ENCODE peak calls at places on chromosomes 7 and 10, in ten cellular contexts. One of them, this sample, is unnamed.

GRCh38 chr10:132446661-132447445 is 49.9 kb downstream of the PWWP2B start:
- DNase-seq in substantia nigra: no peak
- DNase-seq in LoVo: peak
- DNase-seq in RWPE1: peak
- DNase-seq in nucleus accumbens: no peak
- DNase-seq in astrocyte: no peak
- DNase-seq in neuronal stem cell: no peak
- DNase-seq in astrocyte of the cerebellum: no peak
- DNase-seq in AML-193: peak
- DNase-seq in stimulated activated CD8-positive, alpha-beta memory T cell treated with anti-CD3 and anti-CD28 coated beads, Interleukin-15, amount 100 ng/mL, for 24 hours: peak
- DNase-seq in this sample: no peak

GRCh38 chr10:96401036-96401435 is 42.2 kb upstream of the OPALIN start:
- DNase-seq in substantia nigra: no peak
- DNase-seq in LoVo: no peak
- DNase-seq in RWPE1: no peak
- DNase-seq in nucleus accumbens: no peak
- DNase-seq in astrocyte: no peak
- DNase-seq in neuronal stem cell: no peak
- DNase-seq in astrocyte of the cerebellum: no peak
- DNase-seq in AML-193: no peak
- DNase-seq in stimulated activated CD8-positive, alpha-beta memory T cell treated with anti-CD3 and anti-CD28 coated beads, Interleukin-15, amount 100 ng/mL, for 24 hours: no peak
- DNase-seq in this sample: no peak

GRCh38 chr7:77975672-77976480 is 177.3 kb downstream of the PHTF2 start:
- DNase-seq in substantia nigra: no peak
- DNase-seq in LoVo: no peak
- DNase-seq in RWPE1: no peak
- DNase-seq in nucleus accumbens: no peak
- DNase-seq in astrocyte: no peak
- DNase-seq in neuronal stem cell: no peak
- DNase-seq in astrocyte of the cerebellum: no peak
- DNase-seq in AML-193: no peak
- DNase-seq in stimulated activated CD8-positive, alpha-beta memory T cell treated with anti-CD3 and anti-CD28 coated beads, Interleukin-15, amount 100 ng/mL, for 24 hours: no peak
- DNase-seq in this sample: no peak

GRCh38 chr7:107711301-107711700 is 32.6 kb upstream of the CBLL1 start:
- DNase-seq in substantia nigra: no peak
- DNase-seq in LoVo: no peak
- DNase-seq in RWPE1: no peak
- DNase-seq in nucleus accumbens: no peak
- DNase-seq in astrocyte: peak
- DNase-seq in neuronal stem cell: no peak
- DNase-seq in astrocyte of the cerebellum: no peak
- DNase-seq in AML-193: no peak
- DNase-seq in stimulated activated CD8-positive, alpha-beta memory T cell treated with anti-CD3 and anti-CD28 coated beads, Interleukin-15, amount 100 ng/mL, for 24 hours: no peak
- DNase-seq in this sample: no peak

GRCh38 chr7:4683043-4683883 is 1.2 kb downstream of the FOXK1 start:
- DNase-seq in substantia nigra: no peak
- DNase-seq in LoVo: peak
- DNase-seq in RWPE1: peak
- DNase-seq in nucleus accumbens: no peak
- DNase-seq in astrocyte: no peak
- DNase-seq in neuronal stem cell: no peak
- DNase-seq in astrocyte of the cerebellum: no peak
- DNase-seq in AML-193: no peak
- DNase-seq in stimulated activated CD8-positive, alpha-beta memory T cell treated with anti-CD3 and anti-CD28 coated beads, Interleukin-15, amount 100 ng/mL, for 24 hours: no peak
- DNase-seq in this sample: no peak

GRCh38 chr7:26681819-26682418 is 182.5 kb downstream of the SKAP2 start:
- DNase-seq in substantia nigra: no peak
- DNase-seq in LoVo: peak
- DNase-seq in RWPE1: peak
- DNase-seq in nucleus accumbens: no peak
- DNase-seq in astrocyte: no peak
- DNase-seq in neuronal stem cell: no peak
- DNase-seq in astrocyte of the cerebellum: peak
- DNase-seq in AML-193: peak
- DNase-seq in stimulated activated CD8-positive, alpha-beta memory T cell treated with anti-CD3 and anti-CD28 coated beads, Interleukin-15, amount 100 ng/mL, for 24 hours: no peak
- DNase-seq in this sample: no peak

GRCh38 chr10:19638173-19638872 is 177.9 kb upstream of the PLXDC2 start:
- DNase-seq in substantia nigra: no peak
- DNase-seq in LoVo: peak
- DNase-seq in RWPE1: peak
- DNase-seq in nucleus accumbens: no peak
- DNase-seq in astrocyte: peak
- DNase-seq in neuronal stem cell: no peak
- DNase-seq in astrocyte of the cerebellum: peak
- DNase-seq in AML-193: peak
- DNase-seq in stimulated activated CD8-positive, alpha-beta memory T cell treated with anti-CD3 and anti-CD28 coated beads, Interleukin-15, amount 100 ng/mL, for 24 hours: no peak
- DNase-seq in this sample: peak

GRCh38 chr7:156327474-156327873 is 313.1 kb upstream of the RNF32 start:
- DNase-seq in substantia nigra: no peak
- DNase-seq in LoVo: no peak
- DNase-seq in RWPE1: peak
- DNase-seq in nucleus accumbens: no peak
- DNase-seq in astrocyte: no peak
- DNase-seq in neuronal stem cell: no peak
- DNase-seq in astrocyte of the cerebellum: no peak
- DNase-seq in AML-193: no peak
- DNase-seq in stimulated activated CD8-positive, alpha-beta memory T cell treated with anti-CD3 and anti-CD28 coated beads, Interleukin-15, amount 100 ng/mL, for 24 hours: no peak
- DNase-seq in this sample: no peak

GRCh38 chr10:133235891-133236321 is 1.7 kb upstream of the VENTX start:
- DNase-seq in substantia nigra: no peak
- DNase-seq in LoVo: no peak
- DNase-seq in RWPE1: no peak
- DNase-seq in nucleus accumbens: no peak
- DNase-seq in astrocyte: no peak
- DNase-seq in neuronal stem cell: no peak
- DNase-seq in astrocyte of the cerebellum: no peak
- DNase-seq in AML-193: no peak
- DNase-seq in stimulated activated CD8-positive, alpha-beta memory T cell treated with anti-CD3 and anti-CD28 coated beads, Interleukin-15, amount 100 ng/mL, for 24 hours: no peak
- DNase-seq in this sample: no peak

GRCh38 chr7:30029696-30030095 is 1.5 kb downstream of the PLEKHA8 start:
- DNase-seq in substantia nigra: no peak
- DNase-seq in LoVo: peak
- DNase-seq in RWPE1: no peak
- DNase-seq in nucleus accumbens: no peak
- DNase-seq in astrocyte: no peak
- DNase-seq in neuronal stem cell: no peak
- DNase-seq in astrocyte of the cerebellum: no peak
- DNase-seq in AML-193: peak
- DNase-seq in stimulated activated CD8-positive, alpha-beta memory T cell treated with anti-CD3 and anti-CD28 coated beads, Interleukin-15, amount 100 ng/mL, for 24 hours: no peak
- DNase-seq in this sample: no peak

GRCh38 chr10:49037187-49037586 is 78.1 kb downstream of the VSTM4 start:
- DNase-seq in substantia nigra: no peak
- DNase-seq in LoVo: no peak
- DNase-seq in RWPE1: no peak
- DNase-seq in nucleus accumbens: no peak
- DNase-seq in astrocyte: peak
- DNase-seq in neuronal stem cell: no peak
- DNase-seq in astrocyte of the cerebellum: peak
- DNase-seq in AML-193: no peak
- DNase-seq in stimulated activated CD8-positive, alpha-beta memory T cell treated with anti-CD3 and anti-CD28 coated beads, Interleukin-15, amount 100 ng/mL, for 24 hours: no peak
- DNase-seq in this sample: no peak

GRCh38 chr7:11228515-11228914 is 254.8 kb downstream of the PHF14 start:
- DNase-seq in substantia nigra: no peak
- DNase-seq in LoVo: no peak
- DNase-seq in RWPE1: no peak
- DNase-seq in nucleus accumbens: no peak
- DNase-seq in astrocyte: no peak
- DNase-seq in neuronal stem cell: no peak
- DNase-seq in astrocyte of the cerebellum: no peak
- DNase-seq in AML-193: no peak
- DNase-seq in stimulated activated CD8-positive, alpha-beta memory T cell treated with anti-CD3 and anti-CD28 coated beads, Interleukin-15, amount 100 ng/mL, for 24 hours: no peak
- DNase-seq in this sample: no peak

GRCh38 chr7:127769696-127770400 is 117.9 kb downstream of the SND1 start:
- DNase-seq in substantia nigra: no peak
- DNase-seq in LoVo: no peak
- DNase-seq in RWPE1: no peak
- DNase-seq in nucleus accumbens: no peak
- DNase-seq in astrocyte: peak
- DNase-seq in neuronal stem cell: no peak
- DNase-seq in astrocyte of the cerebellum: no peak
- DNase-seq in AML-193: no peak
- DNase-seq in stimulated activated CD8-positive, alpha-beta memory T cell treated with anti-CD3 and anti-CD28 coated beads, Interleukin-15, amount 100 ng/mL, for 24 hours: no peak
- DNase-seq in this sample: no peak

GRCh38 chr10:80413152-80413996 is 5.0 kb downstream of the PRXL2A start:
- DNase-seq in substantia nigra: no peak
- DNase-seq in LoVo: no peak
- DNase-seq in RWPE1: peak
- DNase-seq in nucleus accumbens: no peak
- DNase-seq in astrocyte: peak
- DNase-seq in neuronal stem cell: no peak
- DNase-seq in astrocyte of the cerebellum: no peak
- DNase-seq in AML-193: no peak
- DNase-seq in stimulated activated CD8-positive, alpha-beta memory T cell treated with anti-CD3 and anti-CD28 coated beads, Interleukin-15, amount 100 ng/mL, for 24 hours: no peak
- DNase-seq in this sample: no peak

GRCh38 chr7:155792315-155792960 is 19.8 kb downstream of the SHH start:
- DNase-seq in substantia nigra: no peak
- DNase-seq in LoVo: no peak
- DNase-seq in RWPE1: no peak
- DNase-seq in nucleus accumbens: no peak
- DNase-seq in astrocyte: no peak
- DNase-seq in neuronal stem cell: no peak
- DNase-seq in astrocyte of the cerebellum: no peak
- DNase-seq in AML-193: no peak
- DNase-seq in stimulated activated CD8-positive, alpha-beta memory T cell treated with anti-CD3 and anti-CD28 coated beads, Interleukin-15, amount 100 ng/mL, for 24 hours: no peak
- DNase-seq in this sample: no peak

GRCh38 chr10:125343118-125343752 is 182.9 kb upstream of the CTBP2 start:
- DNase-seq in substantia nigra: no peak
- DNase-seq in LoVo: peak
- DNase-seq in RWPE1: peak
- DNase-seq in nucleus accumbens: no peak
- DNase-seq in astrocyte: peak
- DNase-seq in neuronal stem cell: peak
- DNase-seq in astrocyte of the cerebellum: no peak
- DNase-seq in AML-193: no peak
- DNase-seq in stimulated activated CD8-positive, alpha-beta memory T cell treated with anti-CD3 and anti-CD28 coated beads, Interleukin-15, amount 100 ng/mL, for 24 hours: no peak
- DNase-seq in this sample: no peak

GRCh38 chr10:12332572-12333381 is 16.6 kb upstream of the CAMK1D start:
- DNase-seq in substantia nigra: no peak
- DNase-seq in LoVo: no peak
- DNase-seq in RWPE1: no peak
- DNase-seq in nucleus accumbens: no peak
- DNase-seq in astrocyte: peak
- DNase-seq in neuronal stem cell: no peak
- DNase-seq in astrocyte of the cerebellum: no peak
- DNase-seq in AML-193: no peak
- DNase-seq in stimulated activated CD8-positive, alpha-beta memory T cell treated with anti-CD3 and anti-CD28 coated beads, Interleukin-15, amount 100 ng/mL, for 24 hours: no peak
- DNase-seq in this sample: no peak

GRCh38 chr10:48725708-48726107 is 41.0 kb downstream of the WDFY4 start:
- DNase-seq in substantia nigra: no peak
- DNase-seq in LoVo: no peak
- DNase-seq in RWPE1: no peak
- DNase-seq in nucleus accumbens: no peak
- DNase-seq in astrocyte: no peak
- DNase-seq in neuronal stem cell: no peak
- DNase-seq in astrocyte of the cerebellum: no peak
- DNase-seq in AML-193: peak
- DNase-seq in stimulated activated CD8-positive, alpha-beta memory T cell treated with anti-CD3 and anti-CD28 coated beads, Interleukin-15, amount 100 ng/mL, for 24 hours: no peak
- DNase-seq in this sample: no peak

GRCh38 chr10:47127188-47127587 is 172.8 kb upstream of the GDF10 start:
- DNase-seq in substantia nigra: no peak
- DNase-seq in LoVo: no peak
- DNase-seq in RWPE1: no peak
- DNase-seq in nucleus accumbens: no peak
- DNase-seq in astrocyte: no peak
- DNase-seq in neuronal stem cell: no peak
- DNase-seq in astrocyte of the cerebellum: no peak
- DNase-seq in AML-193: no peak
- DNase-seq in stimulated activated CD8-positive, alpha-beta memory T cell treated with anti-CD3 and anti-CD28 coated beads, Interleukin-15, amount 100 ng/mL, for 24 hours: no peak
- DNase-seq in this sample: no peak

GRCh38 chr10:120188950-120189349 is 268.1 kb upstream of the PLPP4 start:
- DNase-seq in substantia nigra: no peak
- DNase-seq in LoVo: no peak
- DNase-seq in RWPE1: no peak
- DNase-seq in nucleus accumbens: no peak
- DNase-seq in astrocyte: no peak
- DNase-seq in neuronal stem cell: no peak
- DNase-seq in astrocyte of the cerebellum: no peak
- DNase-seq in AML-193: no peak
- DNase-seq in stimulated activated CD8-positive, alpha-beta memory T cell treated with anti-CD3 and anti-CD28 coated beads, Interleukin-15, amount 100 ng/mL, for 24 hours: no peak
- DNase-seq in this sample: no peak

GRCh38 chr7:136523581-136523980 is 344.9 kb upstream of the CHRM2 start:
- DNase-seq in substantia nigra: no peak
- DNase-seq in LoVo: no peak
- DNase-seq in RWPE1: no peak
- DNase-seq in nucleus accumbens: no peak
- DNase-seq in astrocyte: peak
- DNase-seq in neuronal stem cell: no peak
- DNase-seq in astrocyte of the cerebellum: peak
- DNase-seq in AML-193: no peak
- DNase-seq in stimulated activated CD8-positive, alpha-beta memory T cell treated with anti-CD3 and anti-CD28 coated beads, Interleukin-15, amount 100 ng/mL, for 24 hours: no peak
- DNase-seq in this sample: peak

GRCh38 chr10:128186959-128187787 is 61.0 kb upstream of the MKI67 start:
- DNase-seq in substantia nigra: no peak
- DNase-seq in LoVo: no peak
- DNase-seq in RWPE1: no peak
- DNase-seq in nucleus accumbens: no peak
- DNase-seq in astrocyte: no peak
- DNase-seq in neuronal stem cell: no peak
- DNase-seq in astrocyte of the cerebellum: no peak
- DNase-seq in AML-193: no peak
- DNase-seq in stimulated activated CD8-positive, alpha-beta memory T cell treated with anti-CD3 and anti-CD28 coated beads, Interleukin-15, amount 100 ng/mL, for 24 hours: no peak
- DNase-seq in this sample: no peak

This sample was measured in HS-27A.